ENCODE peak calls at places on chromosome 17, in six cellular contexts. One of them, this sample, is unnamed.

GRCh38 chr17:62705781-62706597 is 78.5 kb downstream of the MRC2 start:
- DNase-seq in H1: peak; percentile 69
- DNase-seq in mesenchymal stem cell: peak; percentile 17
- DNase-seq in IMR-90: peak; percentile 47
- DNase-seq in trophoblast cell: no peak
- DNase-seq in neuronal stem cell: no peak
- DNase-seq in this sample: peak; percentile 69

GRCh38 chr17:81095608-81095888 is 60.6 kb downstream of the BAIAP2 start:
- DNase-seq in H1: no peak
- DNase-seq in mesenchymal stem cell: no peak
- DNase-seq in IMR-90: no peak
- DNase-seq in trophoblast cell: no peak
- DNase-seq in neuronal stem cell: no peak
- DNase-seq in this sample: no peak

GRCh38 chr17:61291457-61292311 is 108.0 kb upstream of the TBX2 start:
- DNase-seq in H1: no peak
- DNase-seq in mesenchymal stem cell: peak; percentile 35
- DNase-seq in IMR-90: no peak
- DNase-seq in trophoblast cell: no peak
- DNase-seq in neuronal stem cell: no peak
- DNase-seq in this sample: no peak

GRCh38 chr17:27247071-27247957 is 46.6 kb upstream of the WSB1 start:
- DNase-seq in H1: no peak
- DNase-seq in mesenchymal stem cell: peak; percentile 74
- DNase-seq in IMR-90: peak; percentile 85
- DNase-seq in trophoblast cell: no peak
- DNase-seq in neuronal stem cell: no peak
- DNase-seq in this sample: peak; percentile 14

GRCh38 chr17:64778367-64779290 is 116.5 kb upstream of the SMURF2 start:
- DNase-seq in H1: peak; percentile 78
- DNase-seq in mesenchymal stem cell: no peak
- DNase-seq in IMR-90: no peak
- DNase-seq in trophoblast cell: peak; percentile 59
- DNase-seq in neuronal stem cell: no peak
- DNase-seq in this sample: peak; percentile 56

GRCh38 chr17:17570207-17570797 is 21.2 kb downstream of the PEMT start:
- DNase-seq in H1: peak; percentile 58
- DNase-seq in mesenchymal stem cell: peak; percentile 24
- DNase-seq in IMR-90: peak; percentile 13
- DNase-seq in trophoblast cell: peak; percentile 8
- DNase-seq in neuronal stem cell: no peak
- DNase-seq in this sample: peak; percentile 42

GRCh38 chr17:20263595-20263994 is 203.7 kb downstream of the LGALS9B start:
- DNase-seq in H1: no peak
- DNase-seq in mesenchymal stem cell: peak; percentile 48
- DNase-seq in IMR-90: peak; percentile 61
- DNase-seq in trophoblast cell: peak; percentile 3
- DNase-seq in neuronal stem cell: no peak
- DNase-seq in this sample: peak; percentile 46

GRCh38 chr17:41909088-41909487 is 9.7 kb downstream of the ACLY start:
- DNase-seq in H1: no peak
- DNase-seq in mesenchymal stem cell: no peak
- DNase-seq in IMR-90: no peak
- DNase-seq in trophoblast cell: no peak
- DNase-seq in neuronal stem cell: no peak
- DNase-seq in this sample: no peak

GRCh38 chr17:628089-628488 is 86.5 kb downstream of the VPS53 start:
- DNase-seq in H1: no peak
- DNase-seq in mesenchymal stem cell: no peak
- DNase-seq in IMR-90: no peak
- DNase-seq in trophoblast cell: no peak
- DNase-seq in neuronal stem cell: no peak
- DNase-seq in this sample: no peak

GRCh38 chr17:78315355-78316114 is 44.3 kb downstream of the SOCS3 start:
- DNase-seq in H1: no peak
- DNase-seq in mesenchymal stem cell: peak; percentile 96
- DNase-seq in IMR-90: peak; percentile 92
- DNase-seq in trophoblast cell: peak; percentile 28
- DNase-seq in neuronal stem cell: no peak
- DNase-seq in this sample: peak; percentile 55

GRCh38 chr17:74361613-74362391 is at the start of gene BTBD17:
- DNase-seq in H1: peak; percentile 97
- DNase-seq in mesenchymal stem cell: no peak
- DNase-seq in IMR-90: no peak
- DNase-seq in trophoblast cell: peak; percentile 22
- DNase-seq in neuronal stem cell: peak; percentile 91
- DNase-seq in this sample: peak; percentile 32

DNA sequence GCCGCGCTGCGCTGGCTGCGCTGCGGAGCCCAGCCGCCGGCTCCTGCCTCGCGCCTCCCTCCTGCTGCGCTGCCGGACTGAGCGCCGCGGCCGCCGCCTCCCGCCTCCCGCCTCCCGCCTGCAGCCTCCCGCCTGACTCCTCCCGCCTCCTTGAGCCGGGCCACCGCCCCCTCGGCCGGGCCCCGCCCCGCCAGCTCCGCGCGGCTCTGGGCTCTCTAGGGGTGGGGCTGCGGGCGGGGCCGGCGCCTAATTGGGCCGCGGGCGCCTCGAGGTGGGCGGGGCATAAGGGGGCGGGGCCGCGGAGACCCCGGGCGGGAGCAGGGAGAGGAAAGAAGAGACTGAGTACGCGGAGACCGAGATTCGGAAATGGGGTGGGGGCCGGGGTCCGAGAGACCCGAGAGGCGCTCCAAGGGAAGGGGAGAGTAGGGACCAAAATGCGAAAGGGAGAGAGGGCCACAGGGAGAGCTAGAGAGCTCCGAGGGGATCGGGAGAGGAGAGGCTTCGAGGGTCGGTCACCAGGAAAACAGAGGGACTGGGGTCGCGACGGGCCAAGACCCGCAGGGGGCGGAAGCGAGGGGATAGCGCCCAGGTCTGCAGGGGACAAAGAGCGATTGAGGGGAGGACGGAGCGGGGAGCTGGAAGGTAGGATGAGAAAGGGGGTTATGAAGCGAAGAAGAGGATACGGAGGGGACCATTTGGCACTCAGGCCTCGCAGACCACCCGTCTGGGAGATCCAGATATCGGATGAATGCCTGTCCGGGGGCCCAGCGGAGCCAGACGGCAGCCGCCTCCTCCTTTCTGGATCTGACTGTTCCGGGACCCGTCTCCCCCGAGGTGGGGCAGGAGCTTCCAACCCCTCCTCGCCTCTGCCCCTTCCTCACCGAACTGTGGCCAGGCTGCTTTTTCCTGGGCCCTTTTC is at the start of gene C1QL1:
- DNase-seq in H1: peak; percentile 94
- DNase-seq in mesenchymal stem cell: peak; percentile 91
- DNase-seq in IMR-90: peak; percentile 81
- DNase-seq in trophoblast cell: peak; percentile 90
- DNase-seq in neuronal stem cell: peak; percentile 95
- DNase-seq in this sample: peak; percentile 96
- H3K27me3 ChIP-seq in H1: peaks cover 28% of the 10 kb centered on the region
- H3K27me3 ChIP-seq in mesenchymal stem cell: peaks cover 56% of the 10 kb centered on the region
- H3K27me3 ChIP-seq in IMR-90: peaks cover 50% of the 10 kb centered on the region
- H3K27me3 ChIP-seq in trophoblast cell: peaks cover 69% of the 10 kb centered on the region
- H3K27me3 ChIP-seq in neuronal stem cell: peaks cover 81% of the 10 kb centered on the region
- H3K27me3 ChIP-seq in this sample: peaks cover 27% of the 10 kb centered on the region

GRCh38 chr17:77089118-77089477 is 51.7 kb upstream of the SEC14L1 start:
- DNase-seq in H1: no peak
- DNase-seq in mesenchymal stem cell: peak; percentile 24
- DNase-seq in IMR-90: no peak
- DNase-seq in trophoblast cell: peak; percentile 20
- DNase-seq in neuronal stem cell: no peak
- DNase-seq in this sample: peak; percentile 59
- H3K4ac ChIP-seq in H1: peak overlapping the region; percentile 47
- H3K4ac ChIP-seq in mesenchymal stem cell: peak overlapping the region; percentile 94
- H3K4ac ChIP-seq in IMR-90: peak overlapping the region; percentile 92
- H3K4ac ChIP-seq in trophoblast cell: peak overlapping the region; percentile 46
- H3K4ac ChIP-seq in neuronal stem cell: no peak overlapping the region
- H3K4ac ChIP-seq in this sample: peak overlapping the region; percentile 91

DNA sequence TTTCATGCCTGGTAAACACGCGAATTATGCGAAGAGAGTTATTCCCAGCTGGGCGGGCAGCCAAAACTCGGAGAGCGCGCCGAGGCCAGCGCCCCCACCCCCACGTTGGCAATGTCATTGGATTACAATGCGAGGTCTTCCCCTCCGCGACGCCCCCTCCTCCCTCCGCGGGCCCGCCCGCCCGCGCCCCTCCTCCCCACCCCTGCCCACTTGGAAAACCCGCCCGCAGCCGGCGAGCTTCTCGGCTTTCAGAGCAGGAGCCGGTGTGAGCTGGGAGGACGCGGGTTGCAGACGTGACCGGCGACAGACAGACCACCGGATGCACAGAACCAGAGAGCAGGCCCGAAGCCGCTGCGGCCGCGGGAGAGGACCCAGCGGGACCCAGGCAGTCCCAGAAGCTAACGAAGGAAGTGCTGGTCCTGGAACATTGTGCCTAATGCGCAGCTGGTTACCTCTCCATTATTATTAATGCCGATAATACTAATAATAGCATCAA is 4.0 kb downstream of the NOG start:
- DNase-seq in H1: peak; percentile 55
- DNase-seq in mesenchymal stem cell: peak; percentile 34
- DNase-seq in IMR-90: peak; percentile 26
- DNase-seq in trophoblast cell: peak; percentile 94
- DNase-seq in neuronal stem cell: peak; percentile 57
- DNase-seq in this sample: peak; percentile 82
- H3K4me3 ChIP-seq in H1: peak overlapping the region; percentile 66
- H3K4me3 ChIP-seq in mesenchymal stem cell: peak overlapping the region; percentile 34
- H3K4me3 ChIP-seq in IMR-90: peak overlapping the region; percentile 52
- H3K4me3 ChIP-seq in trophoblast cell: no peak overlapping the region
- H3K4me3 ChIP-seq in neuronal stem cell: peak overlapping the region; percentile 73
- H3K4me3 ChIP-seq in this sample: no peak overlapping the region

GRCh38 chr17:66630828-66631472 is 204.0 kb upstream of the CACNG5 start:
- DNase-seq in H1: no peak
- DNase-seq in mesenchymal stem cell: no peak
- DNase-seq in IMR-90: no peak
- DNase-seq in trophoblast cell: no peak
- DNase-seq in neuronal stem cell: no peak
- DNase-seq in this sample: no peak
- H3K27me3 ChIP-seq in H1: no peaks in the 10 kb centered on the region
- H3K27me3 ChIP-seq in mesenchymal stem cell: no peaks in the 10 kb centered on the region
- H3K27me3 ChIP-seq in IMR-90: no peaks in the 10 kb centered on the region
- H3K27me3 ChIP-seq in trophoblast cell: no peaks in the 10 kb centered on the region
- H3K27me3 ChIP-seq in neuronal stem cell: no peaks in the 10 kb centered on the region
- H3K27me3 ChIP-seq in this sample: no peaks in the 10 kb centered on the region

GRCh38 chr17:43402567-43402966 is 3.8 kb downstream of the ARL4D start:
- DNase-seq in H1: no peak
- DNase-seq in mesenchymal stem cell: no peak
- DNase-seq in IMR-90: no peak
- DNase-seq in trophoblast cell: no peak
- DNase-seq in neuronal stem cell: no peak
- DNase-seq in this sample: no peak

GRCh38 chr17:43403846-43404245 is 5.1 kb downstream of the ARL4D start:
- DNase-seq in H1: no peak
- DNase-seq in mesenchymal stem cell: no peak
- DNase-seq in IMR-90: no peak
- DNase-seq in trophoblast cell: no peak
- DNase-seq in neuronal stem cell: no peak
- DNase-seq in this sample: peak; percentile 96

GRCh38 chr17:43399839-43400328 is 1.1 kb downstream of the ARL4D start:
- DNase-seq in H1: no peak
- DNase-seq in mesenchymal stem cell: no peak
- DNase-seq in IMR-90: no peak
- DNase-seq in trophoblast cell: peak; percentile 19
- DNase-seq in neuronal stem cell: no peak
- DNase-seq in this sample: no peak

GRCh38 chr17:43401293-43401692 is 2.5 kb downstream of the ARL4D start:
- DNase-seq in H1: no peak
- DNase-seq in mesenchymal stem cell: peak; percentile 95
- DNase-seq in IMR-90: peak; percentile 88
- DNase-seq in trophoblast cell: no peak
- DNase-seq in neuronal stem cell: no peak
- DNase-seq in this sample: no peak

DNA sequence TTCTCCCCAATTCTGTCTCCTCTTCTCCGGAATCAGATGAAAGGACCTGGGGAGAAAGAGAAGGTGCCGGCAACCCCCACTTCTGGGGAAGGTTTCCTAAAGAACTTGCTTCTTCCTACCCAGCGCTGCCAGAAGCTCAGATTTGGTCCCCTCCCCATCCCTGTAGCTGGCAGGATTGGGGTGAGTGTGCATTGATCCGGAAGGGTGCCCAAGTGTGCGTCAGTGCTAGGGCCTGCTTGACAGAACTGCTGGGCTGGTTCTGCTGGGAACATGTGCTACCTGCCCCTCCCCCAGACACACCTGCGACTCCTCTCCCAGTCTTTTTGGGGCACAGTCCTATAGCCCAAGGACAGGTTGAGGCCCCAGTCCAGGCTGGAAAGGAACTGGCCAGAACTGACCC is 3.3 kb downstream of the ARL4D start:
- DNase-seq in H1: no peak
- DNase-seq in mesenchymal stem cell: no peak
- DNase-seq in IMR-90: no peak
- DNase-seq in trophoblast cell: no peak
- DNase-seq in neuronal stem cell: no peak
- DNase-seq in this sample: no peak
- H3K4ac ChIP-seq in H1: no peak overlapping the region
- H3K4ac ChIP-seq in mesenchymal stem cell: no peak overlapping the region
- H3K4ac ChIP-seq in IMR-90: peak overlapping the region; percentile 63
- H3K4ac ChIP-seq in trophoblast cell: no peak overlapping the region
- H3K4ac ChIP-seq in neuronal stem cell: no peak overlapping the region
- H3K4ac ChIP-seq in this sample: no peak overlapping the region

DNA sequence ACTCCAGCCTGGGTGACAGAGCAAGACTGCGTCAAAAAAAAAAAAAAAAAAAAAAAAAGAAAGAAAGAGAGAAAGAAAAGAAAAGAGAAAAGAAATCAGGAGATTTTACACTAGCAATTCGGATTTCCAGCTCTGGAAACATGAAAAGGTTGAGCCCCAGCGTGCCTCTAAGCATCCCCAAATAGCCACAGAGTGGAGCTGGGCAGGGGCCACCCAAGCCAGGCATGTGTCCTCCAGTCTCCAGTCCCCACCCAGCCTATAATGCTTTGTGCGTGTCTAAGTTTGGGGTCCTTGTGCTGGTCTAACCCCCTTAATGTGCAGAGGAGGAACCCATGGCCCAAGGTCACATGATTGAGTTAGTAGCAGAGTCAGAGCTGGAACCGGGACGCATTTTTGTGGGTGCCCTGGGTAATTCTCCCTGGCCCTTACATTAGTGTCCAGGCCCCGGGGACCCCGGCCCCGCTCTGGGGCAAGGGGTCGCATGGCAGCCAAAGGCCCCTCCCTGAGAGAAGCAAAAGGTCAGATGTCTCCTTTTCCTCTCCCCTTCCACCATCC is 19.9 kb downstream of the ADAM11 start:
- DNase-seq in H1: no peak
- DNase-seq in mesenchymal stem cell: no peak
- DNase-seq in IMR-90: no peak
- DNase-seq in trophoblast cell: no peak
- DNase-seq in neuronal stem cell: no peak
- DNase-seq in this sample: no peak
- H3K4me3 ChIP-seq in H1: peak overlapping the region; percentile 55
- H3K4me3 ChIP-seq in mesenchymal stem cell: no peak overlapping the region
- H3K4me3 ChIP-seq in IMR-90: no peak overlapping the region
- H3K4me3 ChIP-seq in trophoblast cell: no peak overlapping the region
- H3K4me3 ChIP-seq in neuronal stem cell: no peak overlapping the region
- H3K4me3 ChIP-seq in this sample: no peak overlapping the region